ENCODE peak calls at places on chromosomes 7 and 10, in eight cellular contexts. P, H, Q, G, I, L, K and D are unnamed samples.

GRCh38 chr7:71372991-71373390 is 241.0 kb downstream of the GALNT17 start:
- DNase-seq in P (no peak), H (no peak), Q (no peak), G (no peak), I (no peak), L (no peak), K (no peak), D (no peak)

GRCh38 chr10:14009315-14010082 is 321.2 kb downstream of the FRMD4A start:
- DNase-seq in P (peak; percentile 28), H (peak; percentile 81), Q (no peak), G (peak; percentile 79), I (peak; percentile 71), L (no peak), K (peak; percentile 77), D (no peak)

GRCh38 chr7:50594734-50595537 is 29.7 kb upstream of the DDC start:
- DNase-seq in P (no peak), H (peak; percentile 54), Q (no peak), G (no peak), I (peak; percentile 56), L (no peak), K (no peak), D (no peak)

GRCh38 chr10:80480852-80481251 is 26.7 kb downstream of the TSPAN14 start:
- DNase-seq in P (no peak), H (no peak), Q (no peak), G (peak; percentile 36), I (no peak), L (no peak), K (no peak), D (no peak)

GRCh38 chr10:84008878-84009277 is 130.4 kb upstream of the GHITM start:
- DNase-seq in P (no peak), H (peak; percentile 31), Q (no peak), G (no peak), I (peak; percentile 65), L (no peak), K (peak; percentile 7), D (peak; percentile 21)

GRCh38 chr7:100887186-100887954 is 2.1 kb downstream of the UFSP1 start:
- DNase-seq in P (no peak), H (peak; percentile 84), Q (peak; percentile 57), G (no peak), I (no peak), L (no peak), K (no peak), D (no peak)

GRCh38 chr10:70765794-70766594 is 19.2 kb downstream of the TBATA start:
- DNase-seq in P (no peak), H (no peak), Q (no peak), G (peak; percentile 37), I (no peak), L (no peak), K (no peak), D (no peak)

GRCh38 chr7:128672927-128673517 is 930 bp downstream of the GARIN1A start:
- DNase-seq in P (no peak), H (peak; percentile 33), Q (no peak), G (peak; percentile 56), I (no peak), L (no peak), K (peak; percentile 30), D (peak; percentile 12)

GRCh38 chr10:76136876-76137420 is 705.5 kb downstream of the LRMDA start:
- DNase-seq in P (no peak), H (no peak), Q (no peak), G (no peak), I (no peak), L (no peak), K (no peak), D (no peak)

GRCh38 chr10:600876-601275 is 88.6 kb downstream of the DIP2C start:
- DNase-seq in P (no peak), H (no peak), Q (no peak), G (peak; percentile 28), I (no peak), L (no peak), K (no peak), D (no peak)

GRCh38 chr10:88672041-88672440 is 7.8 kb downstream of the LIPF start:
- DNase-seq in P (no peak), H (no peak), Q (no peak), G (no peak), I (no peak), L (no peak), K (no peak), D (no peak)

GRCh38 chr10:100733319-100733718 is 12.1 kb upstream of the PAX2 start:
- DNase-seq in P (no peak), H (no peak), Q (no peak), G (no peak), I (no peak), L (no peak), K (no peak), D (no peak)